ENCODE peak calls at places on chromosomes 13 and 19, in ten cellular contexts. One of them, this sample, is unnamed.

GRCh38 chr13:107117327-107118012 is 549.5 kb upstream of the ARGLU1 start:
- DNase-seq in transverse colon: no peak
- DNase-seq in suprapubic skin: no peak
- DNase-seq in stomach: no peak
- DNase-seq in breast epithelium: no peak
- DNase-seq in K562: no peak
- DNase-seq in esophagus muscularis mucosa: no peak
- DNase-seq in SK-N-SH: no peak
- DNase-seq in upper lobe of left lung: peak; percentile 3
- DNase-seq in Panc1: no peak
- DNase-seq in this sample: no peak

GRCh38 chr19:45247136-45247535 is 1.9 kb upstream of the EXOC3L2 start:
- DNase-seq in upper lobe of left lung: peak; percentile 50
- DNase-seq in suprapubic skin: no peak
- DNase-seq in Panc1: no peak
- DNase-seq in stomach: no peak
- DNase-seq in transverse colon: no peak
- DNase-seq in esophagus muscularis mucosa: no peak
- DNase-seq in breast epithelium: no peak
- DNase-seq in SK-N-SH: no peak
- DNase-seq in K562: no peak
- DNase-seq in this sample: no peak

GRCh38 chr13:51971520-51972426 is 39.5 kb downstream of the ATP7B start:
- DNase-seq in transverse colon: no peak
- DNase-seq in K562: no peak
- DNase-seq in SK-N-SH: no peak
- DNase-seq in breast epithelium: no peak
- DNase-seq in stomach: no peak
- DNase-seq in upper lobe of left lung: peak; percentile 16
- DNase-seq in Panc1: no peak
- DNase-seq in esophagus muscularis mucosa: peak; percentile 79
- DNase-seq in suprapubic skin: no peak
- DNase-seq in this sample: no peak

GRCh38 chr13:33230178-33230881 is 55.2 kb downstream of the STARD13 start:
- DNase-seq in SK-N-SH: no peak
- DNase-seq in K562: no peak
- DNase-seq in esophagus muscularis mucosa: no peak
- DNase-seq in transverse colon: no peak
- DNase-seq in Panc1: no peak
- DNase-seq in stomach: no peak
- DNase-seq in breast epithelium: no peak
- DNase-seq in suprapubic skin: no peak
- DNase-seq in upper lobe of left lung: no peak
- DNase-seq in this sample: no peak

GRCh38 chr13:94395889-94396288 is 83.6 kb downstream of the DCT start:
- DNase-seq in esophagus muscularis mucosa: no peak
- DNase-seq in upper lobe of left lung: no peak
- DNase-seq in suprapubic skin: no peak
- DNase-seq in K562: peak; percentile 5
- DNase-seq in Panc1: no peak
- DNase-seq in transverse colon: no peak
- DNase-seq in SK-N-SH: no peak
- DNase-seq in stomach: no peak
- DNase-seq in breast epithelium: no peak
- DNase-seq in this sample: no peak

GRCh38 chr13:101408992-101409656 is 7.2 kb downstream of the NALCN start:
- DNase-seq in breast epithelium: no peak
- DNase-seq in transverse colon: no peak
- DNase-seq in suprapubic skin: no peak
- DNase-seq in SK-N-SH: no peak
- DNase-seq in K562: no peak
- DNase-seq in stomach: no peak
- DNase-seq in esophagus muscularis mucosa: peak; percentile 70
- DNase-seq in upper lobe of left lung: no peak
- DNase-seq in Panc1: no peak
- DNase-seq in this sample: no peak

GRCh38 chr13:28267495-28267894 is 129.2 kb downstream of the PAN3 start:
- DNase-seq in breast epithelium: no peak
- DNase-seq in K562: no peak
- DNase-seq in transverse colon: no peak
- DNase-seq in Panc1: no peak
- DNase-seq in stomach: no peak
- DNase-seq in SK-N-SH: no peak
- DNase-seq in esophagus muscularis mucosa: no peak
- DNase-seq in upper lobe of left lung: no peak
- DNase-seq in suprapubic skin: no peak
- DNase-seq in this sample: no peak

GRCh38 chr19:3494559-3494958 is 5.9 kb downstream of the DOHH start:
- DNase-seq in suprapubic skin: no peak
- DNase-seq in transverse colon: no peak
- DNase-seq in upper lobe of left lung: peak; percentile 61
- DNase-seq in K562: no peak
- DNase-seq in breast epithelium: no peak
- DNase-seq in Panc1: no peak
- DNase-seq in SK-N-SH: no peak
- DNase-seq in esophagus muscularis mucosa: no peak
- DNase-seq in stomach: peak; percentile 52
- DNase-seq in this sample: no peak

GRCh38 chr13:74461011-74461410 is 326.8 kb upstream of the KLF12 start:
- DNase-seq in upper lobe of left lung: no peak
- DNase-seq in SK-N-SH: no peak
- DNase-seq in Panc1: no peak
- DNase-seq in breast epithelium: no peak
- DNase-seq in esophagus muscularis mucosa: no peak
- DNase-seq in K562: no peak
- DNase-seq in stomach: no peak
- DNase-seq in suprapubic skin: no peak
- DNase-seq in transverse colon: no peak
- DNase-seq in this sample: no peak

GRCh38 chr13:74465279-74465678 is 331.1 kb upstream of the KLF12 start:
- DNase-seq in transverse colon: no peak
- DNase-seq in breast epithelium: no peak
- DNase-seq in upper lobe of left lung: no peak
- DNase-seq in stomach: no peak
- DNase-seq in suprapubic skin: no peak
- DNase-seq in K562: no peak
- DNase-seq in Panc1: no peak
- DNase-seq in esophagus muscularis mucosa: no peak
- DNase-seq in SK-N-SH: no peak
- DNase-seq in this sample: no peak

GRCh38 chr13:74466015-74466414 is 331.8 kb upstream of the KLF12 start:
- DNase-seq in upper lobe of left lung: no peak
- DNase-seq in SK-N-SH: no peak
- DNase-seq in K562: no peak
- DNase-seq in transverse colon: no peak
- DNase-seq in suprapubic skin: no peak
- DNase-seq in esophagus muscularis mucosa: no peak
- DNase-seq in stomach: no peak
- DNase-seq in breast epithelium: no peak
- DNase-seq in Panc1: no peak
- DNase-seq in this sample: no peak

DNA sequence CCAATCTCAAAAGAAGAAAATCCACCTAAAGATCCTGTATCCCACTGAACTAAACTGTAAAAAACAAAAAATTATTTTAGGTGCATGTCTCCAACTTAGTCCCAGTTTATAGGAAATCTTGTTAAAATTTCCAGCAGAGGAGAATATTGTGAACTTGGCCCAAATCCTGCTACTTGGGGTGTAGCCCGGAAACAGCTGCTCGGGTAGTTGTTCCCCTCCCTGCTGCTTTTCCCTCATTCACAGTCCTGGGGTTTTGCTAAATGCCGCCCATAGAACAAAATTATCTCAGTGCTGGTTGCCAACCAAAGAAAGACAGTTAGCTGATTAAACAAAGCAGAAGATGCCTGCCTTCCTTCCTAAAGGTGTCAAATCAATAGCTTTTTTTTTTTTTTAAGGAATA is 330.5 kb upstream of the KLF12 start:
- DNase-seq in breast epithelium: no peak
- DNase-seq in SK-N-SH: no peak
- DNase-seq in upper lobe of left lung: no peak
- DNase-seq in suprapubic skin: no peak
- DNase-seq in transverse colon: no peak
- DNase-seq in Panc1: no peak
- DNase-seq in esophagus muscularis mucosa: no peak
- DNase-seq in stomach: no peak
- DNase-seq in K562: no peak
- DNase-seq in this sample: no peak
- TF ChIP-seq POLR2AphosphoS5 in breast epithelium: no peak
- TF ChIP-seq POLR2AphosphoS5 in SK-N-SH: no peak
- TF ChIP-seq POLR2AphosphoS5 in upper lobe of left lung: no peak
- TF ChIP-seq POLR2AphosphoS5 in suprapubic skin: no peak
- TF ChIP-seq POLR2AphosphoS5 in transverse colon: no peak
- TF ChIP-seq POLR2AphosphoS5 in Panc1: no peak
- TF ChIP-seq POLR2AphosphoS5 in esophagus muscularis mucosa: no peak
- TF ChIP-seq POLR2AphosphoS5 in stomach: no peak
- TF ChIP-seq POLR2AphosphoS5 in K562: no peak
- TF ChIP-seq POLR2AphosphoS5 in this sample: no peak

GRCh38 chr19:40601061-40601973 is at the start of gene LTBP4:
- DNase-seq in stomach: no peak
- DNase-seq in transverse colon: peak; percentile 70
- DNase-seq in esophagus muscularis mucosa: no peak
- DNase-seq in breast epithelium: no peak
- DNase-seq in Panc1: no peak
- DNase-seq in K562: peak; percentile 70
- DNase-seq in upper lobe of left lung: peak; percentile 94
- DNase-seq in suprapubic skin: no peak
- DNase-seq in SK-N-SH: peak; percentile 74
- DNase-seq in this sample: no peak

GRCh38 chr19:40603719-40604646 is 2.8 kb downstream of the LTBP4 start:
- DNase-seq in K562: peak; percentile 81
- DNase-seq in SK-N-SH: peak; percentile 93
- DNase-seq in suprapubic skin: peak; percentile 99
- DNase-seq in transverse colon: peak; percentile 100
- DNase-seq in stomach: peak; percentile 99
- DNase-seq in breast epithelium: peak; percentile 98
- DNase-seq in upper lobe of left lung: peak; percentile 98
- DNase-seq in Panc1: peak; percentile 84
- DNase-seq in esophagus muscularis mucosa: peak; percentile 99
- DNase-seq in this sample: peak; percentile 87

GRCh38 chr19:40605201-40605971 is 4.2 kb downstream of the LTBP4 start:
- DNase-seq in Panc1: no peak
- DNase-seq in stomach: peak; percentile 86
- DNase-seq in transverse colon: peak; percentile 93
- DNase-seq in suprapubic skin: peak; percentile 90
- DNase-seq in K562: peak; percentile 63
- DNase-seq in SK-N-SH: peak; percentile 78
- DNase-seq in breast epithelium: peak; percentile 83
- DNase-seq in upper lobe of left lung: peak; percentile 94
- DNase-seq in esophagus muscularis mucosa: no peak
- DNase-seq in this sample: peak; percentile 59

GRCh38 chr19:40604647-40605200 is 3.6 kb downstream of the LTBP4 start:
- DNase-seq in suprapubic skin: no peak
- DNase-seq in breast epithelium: no peak
- DNase-seq in esophagus muscularis mucosa: no peak
- DNase-seq in Panc1: no peak
- DNase-seq in stomach: no peak
- DNase-seq in K562: peak; percentile 41
- DNase-seq in transverse colon: peak; percentile 76
- DNase-seq in SK-N-SH: no peak
- DNase-seq in upper lobe of left lung: peak; percentile 89
- DNase-seq in this sample: no peak

DNA sequence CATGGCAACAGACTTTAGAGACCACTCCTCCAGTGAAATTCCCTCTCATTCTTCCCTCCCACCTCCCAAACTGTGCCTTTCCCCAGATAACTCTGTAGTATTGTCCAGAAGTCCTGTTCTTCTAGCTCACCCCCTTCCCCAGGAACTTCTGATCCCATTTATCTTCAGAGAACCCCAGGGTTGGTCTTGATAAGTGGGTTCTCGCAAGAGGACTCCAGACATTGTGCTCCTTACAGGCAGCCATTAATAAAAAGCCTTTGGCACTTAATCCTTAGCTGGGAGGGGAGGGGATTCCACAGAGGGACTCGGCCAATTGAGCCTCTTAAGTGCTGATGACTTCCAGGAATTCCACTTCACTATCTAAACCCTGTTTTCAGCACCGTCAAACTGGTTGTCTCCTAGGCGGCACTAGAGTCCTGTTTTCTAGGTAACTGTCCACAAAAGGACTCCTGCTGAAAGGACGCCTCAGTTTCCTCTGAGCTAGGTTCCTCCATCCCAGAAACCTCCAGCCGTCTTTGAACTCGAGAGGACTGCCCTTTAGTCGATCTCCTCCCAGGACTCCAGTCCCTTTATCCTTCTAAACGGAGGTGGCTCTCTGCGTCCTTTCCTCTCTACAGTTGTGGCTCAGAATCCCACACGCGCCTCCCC is 2.0 kb downstream of the LTBP4 start:
- DNase-seq in esophagus muscularis mucosa: no peak
- DNase-seq in upper lobe of left lung: no peak
- DNase-seq in K562: no peak
- DNase-seq in breast epithelium: no peak
- DNase-seq in Panc1: no peak
- DNase-seq in suprapubic skin: no peak
- DNase-seq in transverse colon: no peak
- DNase-seq in stomach: no peak
- DNase-seq in SK-N-SH: no peak
- DNase-seq in this sample: no peak
- TF ChIP-seq CTCF in esophagus muscularis mucosa: no peak
- TF ChIP-seq CTCF in upper lobe of left lung: no peak
- TF ChIP-seq CTCF in K562: peak; percentile 36
- TF ChIP-seq CTCF in breast epithelium: no peak
- TF ChIP-seq CTCF in Panc1: no peak
- TF ChIP-seq CTCF in suprapubic skin: no peak
- TF ChIP-seq CTCF in transverse colon: no peak
- TF ChIP-seq CTCF in stomach: no peak
- TF ChIP-seq CTCF in SK-N-SH: no peak
- TF ChIP-seq CTCF in this sample: no peak

GRCh38 chr13:112128052-112128610 is 61.2 kb downstream of the SOX1 start:
- DNase-seq in K562: no peak
- DNase-seq in stomach: no peak
- DNase-seq in transverse colon: no peak
- DNase-seq in suprapubic skin: no peak
- DNase-seq in upper lobe of left lung: peak; percentile 40
- DNase-seq in Panc1: no peak
- DNase-seq in SK-N-SH: no peak
- DNase-seq in esophagus muscularis mucosa: no peak
- DNase-seq in breast epithelium: peak; percentile 35
- DNase-seq in this sample: no peak
- H3K27me3 ChIP-seq in K562: peaks cover 2% of the 10 kb centered on the region
- H3K27me3 ChIP-seq in stomach: peaks cover 71% of the 10 kb centered on the region
- H3K27me3 ChIP-seq in transverse colon: no peaks in the 10 kb centered on the region
- H3K27me3 ChIP-seq in suprapubic skin: peaks cover 63% of the 10 kb centered on the region
- H3K27me3 ChIP-seq in upper lobe of left lung: no peaks in the 10 kb centered on the region
- H3K27me3 ChIP-seq in Panc1: peaks cover 2% of the 10 kb centered on the region
- H3K27me3 ChIP-seq in SK-N-SH: peaks cover 70% of the 10 kb centered on the region
- H3K27me3 ChIP-seq in esophagus muscularis mucosa: no peaks in the 10 kb centered on the region
- H3K27me3 ChIP-seq in breast epithelium: no peaks in the 10 kb centered on the region
- H3K27me3 ChIP-seq in this sample: peaks cover 7% of the 10 kb centered on the region

DNA sequence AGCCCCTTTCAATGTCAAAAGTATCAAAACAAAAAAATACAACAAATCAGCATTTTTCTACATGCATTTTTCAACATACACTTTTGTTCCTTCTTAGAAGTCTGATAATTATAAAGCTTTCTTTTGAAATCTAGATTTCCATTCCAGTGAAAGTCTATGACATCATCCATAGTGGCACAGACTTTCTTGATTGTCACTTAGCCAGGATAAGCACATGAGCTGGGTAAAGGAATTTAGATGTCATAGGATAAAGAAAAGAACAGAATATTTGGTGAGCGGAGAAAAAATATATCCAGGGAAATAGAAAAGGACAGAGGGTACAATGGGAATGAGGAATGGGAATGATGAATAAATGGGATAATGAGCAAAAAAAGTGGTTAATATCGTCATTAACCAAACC is 15.1 kb upstream of the TRPC4 start:
- DNase-seq in upper lobe of left lung: no peak
- DNase-seq in suprapubic skin: no peak
- DNase-seq in esophagus muscularis mucosa: no peak
- DNase-seq in Panc1: no peak
- DNase-seq in K562: no peak
- DNase-seq in transverse colon: no peak
- DNase-seq in SK-N-SH: no peak
- DNase-seq in stomach: no peak
- DNase-seq in breast epithelium: no peak
- DNase-seq in this sample: no peak
- TF ChIP-seq POLR2AphosphoS5 in upper lobe of left lung: no peak
- TF ChIP-seq POLR2AphosphoS5 in suprapubic skin: no peak
- TF ChIP-seq POLR2AphosphoS5 in esophagus muscularis mucosa: no peak
- TF ChIP-seq POLR2AphosphoS5 in Panc1: no peak
- TF ChIP-seq POLR2AphosphoS5 in K562: no peak
- TF ChIP-seq POLR2AphosphoS5 in transverse colon: no peak
- TF ChIP-seq POLR2AphosphoS5 in SK-N-SH: no peak
- TF ChIP-seq POLR2AphosphoS5 in stomach: no peak
- TF ChIP-seq POLR2AphosphoS5 in breast epithelium: no peak
- TF ChIP-seq POLR2AphosphoS5 in this sample: no peak

This sample was measured in HL-60.